ENCODE peak calls at places on chromosomes 3 and 15, in six cellular contexts. One of them, this sample, is unnamed.

GRCh38 chr3:20039082-20039764 is 1.0 kb upstream of the KAT2B start:
- DNase-seq in H1: no peak
- DNase-seq in HepG2: no peak
- DNase-seq in suprapubic skin: no peak
- DNase-seq in esophagus muscularis mucosa: no peak
- DNase-seq in Panc1: no peak
- DNase-seq in this sample: no peak

GRCh38 chr15:74320358-74321247 is 46.8 kb downstream of the CYP11A1 start:
- DNase-seq in esophagus muscularis mucosa: no peak
- DNase-seq in Panc1: no peak
- DNase-seq in suprapubic skin: no peak
- DNase-seq in H1: no peak
- DNase-seq in HepG2: peak
- DNase-seq in this sample: no peak

GRCh38 chr15:76839173-76839572 is 66.0 kb downstream of the SCAPER start:
- DNase-seq in Panc1: no peak
- DNase-seq in H1: no peak
- DNase-seq in esophagus muscularis mucosa: no peak
- DNase-seq in HepG2: no peak
- DNase-seq in suprapubic skin: no peak
- DNase-seq in this sample: no peak

GRCh38 chr15:42100021-42100800 is 5.8 kb upstream of the PLA2G4D start:
- DNase-seq in Panc1: no peak
- DNase-seq in HepG2: no peak
- DNase-seq in suprapubic skin: no peak
- DNase-seq in esophagus muscularis mucosa: peak
- DNase-seq in H1: no peak
- DNase-seq in this sample: no peak

GRCh38 chr3:19645093-19645492 is 288.9 kb downstream of the EFHB start:
- DNase-seq in HepG2: no peak
- DNase-seq in suprapubic skin: no peak
- DNase-seq in Panc1: no peak
- DNase-seq in H1: no peak
- DNase-seq in esophagus muscularis mucosa: no peak
- DNase-seq in this sample: no peak

GRCh38 chr3:65811050-65811766 is 227.5 kb downstream of the MAGI1 start:
- DNase-seq in HepG2: no peak
- DNase-seq in H1: no peak
- DNase-seq in esophagus muscularis mucosa: no peak
- DNase-seq in Panc1: no peak
- DNase-seq in suprapubic skin: no peak
- DNase-seq in this sample: no peak

GRCh38 chr3:55812403-55813013 is 325.4 kb upstream of the WNT5A start:
- DNase-seq in H1: no peak
- DNase-seq in Panc1: no peak
- DNase-seq in HepG2: no peak
- DNase-seq in suprapubic skin: no peak
- DNase-seq in esophagus muscularis mucosa: peak
- DNase-seq in this sample: no peak

GRCh38 chr15:96818861-96819260 is 488.4 kb downstream of the NR2F2 start:
- DNase-seq in HepG2: no peak
- DNase-seq in esophagus muscularis mucosa: no peak
- DNase-seq in H1: no peak
- DNase-seq in suprapubic skin: no peak
- DNase-seq in Panc1: no peak
- DNase-seq in this sample: no peak

GRCh38 chr3:48926425-48927392 is 8.1 kb downstream of the ARIH2 start:
- DNase-seq in suprapubic skin: no peak
- DNase-seq in H1: no peak
- DNase-seq in HepG2: no peak
- DNase-seq in esophagus muscularis mucosa: no peak
- DNase-seq in Panc1: no peak
- DNase-seq in this sample: no peak

GRCh38 chr3:87088984-87089841 is 98.3 kb upstream of the VGLL3 start:
- DNase-seq in suprapubic skin: peak
- DNase-seq in esophagus muscularis mucosa: no peak
- DNase-seq in Panc1: peak
- DNase-seq in H1: no peak
- DNase-seq in HepG2: no peak
- DNase-seq in this sample: no peak

GRCh38 chr3:184237211-184237610 is 7.8 kb downstream of the VWA5B2 start:
- DNase-seq in suprapubic skin: no peak
- DNase-seq in H1: no peak
- DNase-seq in Panc1: no peak
- DNase-seq in HepG2: no peak
- DNase-seq in esophagus muscularis mucosa: no peak
- DNase-seq in this sample: no peak

GRCh38 chr3:133930341-133930933 is 34.8 kb upstream of the RAB6B start:
- DNase-seq in HepG2: peak
- DNase-seq in suprapubic skin: peak
- DNase-seq in esophagus muscularis mucosa: peak
- DNase-seq in H1: no peak
- DNase-seq in Panc1: peak
- DNase-seq in this sample: no peak

GRCh38 chr3:177483182-177483967 is 286.1 kb upstream of the TBL1XR1 start:
- DNase-seq in Panc1: no peak
- DNase-seq in HepG2: peak
- DNase-seq in suprapubic skin: no peak
- DNase-seq in H1: no peak
- DNase-seq in esophagus muscularis mucosa: no peak
- DNase-seq in this sample: no peak

GRCh38 chr3:78798266-78798832 is 969.4 kb downstream of the ROBO1 start:
- DNase-seq in Panc1: no peak
- DNase-seq in HepG2: peak
- DNase-seq in suprapubic skin: no peak
- DNase-seq in H1: no peak
- DNase-seq in esophagus muscularis mucosa: no peak
- DNase-seq in this sample: no peak

GRCh38 chr15:50484781-50485180 is 60.6 kb downstream of the USP8 start:
- DNase-seq in HepG2: no peak
- DNase-seq in H1: no peak
- DNase-seq in esophagus muscularis mucosa: no peak
- DNase-seq in suprapubic skin: no peak
- DNase-seq in Panc1: no peak
- DNase-seq in this sample: no peak

GRCh38 chr3:5051772-5052171 is 70.3 kb upstream of the ARL8B start:
- DNase-seq in H1: no peak
- DNase-seq in Panc1: no peak
- DNase-seq in HepG2: no peak
- DNase-seq in esophagus muscularis mucosa: no peak
- DNase-seq in suprapubic skin: no peak
- DNase-seq in this sample: no peak

GRCh38 chr3:141333796-141334626 is 34.3 kb upstream of the ZBTB38 start:
- DNase-seq in esophagus muscularis mucosa: no peak
- DNase-seq in H1: no peak
- DNase-seq in HepG2: no peak
- DNase-seq in Panc1: no peak
- DNase-seq in suprapubic skin: no peak
- DNase-seq in this sample: no peak

DNA sequence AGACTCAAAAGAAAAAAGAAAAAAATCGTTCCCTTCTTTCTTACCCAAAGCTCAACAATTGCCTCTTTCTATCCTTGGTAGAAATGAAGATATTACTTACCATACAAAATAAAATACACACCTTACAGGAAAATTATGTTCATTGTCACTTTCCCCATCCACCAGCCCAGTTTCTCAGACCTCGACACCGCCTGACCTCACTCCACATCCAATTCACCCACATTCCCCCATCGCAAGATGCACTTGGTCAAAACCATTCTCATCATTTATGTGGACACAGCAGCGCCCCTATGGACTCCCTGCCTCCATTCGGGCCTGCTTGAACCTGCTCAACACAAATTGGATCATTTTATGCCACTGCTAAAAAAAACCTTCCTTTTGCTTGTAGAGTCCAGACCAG is 7.0 kb downstream of the ANPEP start:
- DNase-seq in Panc1: no peak
- DNase-seq in esophagus muscularis mucosa: no peak
- DNase-seq in HepG2: no peak
- DNase-seq in H1: no peak
- DNase-seq in suprapubic skin: no peak
- DNase-seq in this sample: no peak
- H3K27ac ChIP-seq in Panc1: no peak
- H3K27ac ChIP-seq in esophagus muscularis mucosa: no peak
- H3K27ac ChIP-seq in HepG2: peak
- H3K27ac ChIP-seq in H1: no peak
- H3K27ac ChIP-seq in suprapubic skin: no peak
- H3K27ac ChIP-seq in this sample: no peak

GRCh38 chr15:27645672-27646071 is 453.4 kb downstream of the OCA2 start:
- DNase-seq in Panc1: no peak
- DNase-seq in suprapubic skin: no peak
- DNase-seq in esophagus muscularis mucosa: no peak
- DNase-seq in HepG2: no peak
- DNase-seq in H1: no peak
- DNase-seq in this sample: no peak

GRCh38 chr15:27650244-27650643 is 448.9 kb downstream of the OCA2 start:
- DNase-seq in Panc1: no peak
- DNase-seq in HepG2: no peak
- DNase-seq in suprapubic skin: no peak
- DNase-seq in H1: no peak
- DNase-seq in esophagus muscularis mucosa: no peak
- DNase-seq in this sample: no peak

GRCh38 chr15:27648359-27648758 is 450.8 kb downstream of the OCA2 start:
- DNase-seq in H1: no peak
- DNase-seq in esophagus muscularis mucosa: no peak
- DNase-seq in suprapubic skin: no peak
- DNase-seq in Panc1: no peak
- DNase-seq in HepG2: no peak
- DNase-seq in this sample: no peak
- TF ChIP-seq POLR2AphosphoS5 in H1: no peak
- TF ChIP-seq POLR2AphosphoS5 in esophagus muscularis mucosa: no peak
- TF ChIP-seq POLR2AphosphoS5 in suprapubic skin: no peak
- TF ChIP-seq POLR2AphosphoS5 in Panc1: no peak
- TF ChIP-seq POLR2AphosphoS5 in HepG2: no peak
- TF ChIP-seq POLR2AphosphoS5 in this sample: no peak

GRCh38 chr15:63016234-63016633 is 26.3 kb upstream of the TPM1 start:
- DNase-seq in suprapubic skin: no peak
- DNase-seq in HepG2: no peak
- DNase-seq in esophagus muscularis mucosa: no peak
- DNase-seq in Panc1: no peak
- DNase-seq in H1: no peak
- DNase-seq in this sample: no peak

GRCh38 chr15:63020128-63020527 is 22.4 kb upstream of the TPM1 start:
- DNase-seq in HepG2: no peak
- DNase-seq in esophagus muscularis mucosa: no peak
- DNase-seq in H1: no peak
- DNase-seq in suprapubic skin: no peak
- DNase-seq in Panc1: no peak
- DNase-seq in this sample: no peak

GRCh38 chr15:63021031-63021430 is 21.5 kb upstream of the TPM1 start:
- DNase-seq in Panc1: no peak
- DNase-seq in H1: no peak
- DNase-seq in HepG2: no peak
- DNase-seq in esophagus muscularis mucosa: no peak
- DNase-seq in suprapubic skin: no peak
- DNase-seq in this sample: no peak

GRCh38 chr15:63019539-63020109 is 22.9 kb upstream of the TPM1 start:
- DNase-seq in Panc1: peak
- DNase-seq in esophagus muscularis mucosa: no peak
- DNase-seq in HepG2: peak
- DNase-seq in H1: no peak
- DNase-seq in suprapubic skin: no peak
- DNase-seq in this sample: no peak

DNA sequence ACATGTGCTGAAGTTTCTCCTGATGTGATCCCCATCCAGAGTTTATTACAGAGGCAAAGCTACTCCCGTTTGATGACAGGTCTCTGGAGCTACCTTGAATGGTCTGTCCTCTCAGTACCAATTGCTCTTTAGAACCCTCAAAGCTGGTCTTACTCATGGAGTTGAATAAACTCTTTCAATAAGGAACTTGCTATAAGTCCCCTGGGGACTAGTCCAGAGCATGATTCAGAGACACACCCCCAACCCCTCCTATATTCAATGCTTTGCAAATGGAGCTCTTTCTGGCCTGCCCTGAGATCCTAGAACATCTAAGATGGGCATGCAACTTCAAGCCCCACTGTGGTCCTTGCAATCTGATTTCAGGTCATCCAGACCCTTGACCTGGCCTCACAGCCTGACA is 23.9 kb upstream of the TPM1 start:
- DNase-seq in HepG2: no peak
- DNase-seq in H1: no peak
- DNase-seq in Panc1: no peak
- DNase-seq in esophagus muscularis mucosa: no peak
- DNase-seq in suprapubic skin: no peak
- DNase-seq in this sample: no peak
- H3K27ac ChIP-seq in HepG2: no peak
- H3K27ac ChIP-seq in H1: no peak
- H3K27ac ChIP-seq in Panc1: no peak
- H3K27ac ChIP-seq in esophagus muscularis mucosa: no peak
- H3K27ac ChIP-seq in suprapubic skin: no peak
- H3K27ac ChIP-seq in this sample: no peak

GRCh38 chr3:195197764-195198423 is 73.1 kb downstream of the XXYLT1 start:
- DNase-seq in H1: no peak
- DNase-seq in HepG2: no peak
- DNase-seq in suprapubic skin: no peak
- DNase-seq in esophagus muscularis mucosa: no peak
- DNase-seq in Panc1: no peak
- DNase-seq in this sample: no peak
- TF ChIP-seq POLR2AphosphoS5 in H1: no peak
- TF ChIP-seq POLR2AphosphoS5 in HepG2: no peak
- TF ChIP-seq POLR2AphosphoS5 in suprapubic skin: no peak
- TF ChIP-seq POLR2AphosphoS5 in esophagus muscularis mucosa: no peak
- TF ChIP-seq POLR2AphosphoS5 in Panc1: no peak
- TF ChIP-seq POLR2AphosphoS5 in this sample: no peak

GRCh38 chr15:65081758-65082157 is 5.2 kb downstream of the KBTBD13 start:
- DNase-seq in suprapubic skin: no peak
- DNase-seq in esophagus muscularis mucosa: no peak
- DNase-seq in HepG2: no peak
- DNase-seq in Panc1: no peak
- DNase-seq in H1: no peak
- DNase-seq in this sample: no peak
- H3K27ac ChIP-seq in suprapubic skin: no peak
- H3K27ac ChIP-seq in esophagus muscularis mucosa: peak
- H3K27ac ChIP-seq in HepG2: no peak
- H3K27ac ChIP-seq in Panc1: no peak
- H3K27ac ChIP-seq in H1: no peak
- H3K27ac ChIP-seq in this sample: peak

GRCh38 chr3:194588236-194588635 is 45.0 kb downstream of the TMEM44 start:
- DNase-seq in esophagus muscularis mucosa: no peak
- DNase-seq in HepG2: no peak
- DNase-seq in Panc1: no peak
- DNase-seq in H1: no peak
- DNase-seq in suprapubic skin: no peak
- DNase-seq in this sample: no peak

GRCh38 chr3:194586839-194587238 is 46.4 kb downstream of the TMEM44 start:
- DNase-seq in Panc1: no peak
- DNase-seq in suprapubic skin: no peak
- DNase-seq in esophagus muscularis mucosa: no peak
- DNase-seq in HepG2: no peak
- DNase-seq in H1: no peak
- DNase-seq in this sample: no peak

GRCh38 chr3:194585880-194586281 is 47.3 kb downstream of the TMEM44 start:
- DNase-seq in HepG2: no peak
- DNase-seq in Panc1: no peak
- DNase-seq in suprapubic skin: no peak
- DNase-seq in esophagus muscularis mucosa: no peak
- DNase-seq in H1: no peak
- DNase-seq in this sample: no peak

GRCh38 chr3:194588741-194589140 is 44.5 kb downstream of the TMEM44 start:
- DNase-seq in HepG2: no peak
- DNase-seq in H1: no peak
- DNase-seq in suprapubic skin: no peak
- DNase-seq in Panc1: no peak
- DNase-seq in esophagus muscularis mucosa: no peak
- DNase-seq in this sample: no peak

GRCh38 chr3:194587438-194587931 is 45.7 kb downstream of the TMEM44 start:
- DNase-seq in HepG2: no peak
- DNase-seq in suprapubic skin: no peak
- DNase-seq in Panc1: no peak
- DNase-seq in H1: no peak
- DNase-seq in esophagus muscularis mucosa: no peak
- DNase-seq in this sample: no peak
- TF ChIP-seq POLR2AphosphoS5 in HepG2: no peak
- TF ChIP-seq POLR2AphosphoS5 in suprapubic skin: no peak
- TF ChIP-seq POLR2AphosphoS5 in Panc1: no peak
- TF ChIP-seq POLR2AphosphoS5 in H1: no peak
- TF ChIP-seq POLR2AphosphoS5 in esophagus muscularis mucosa: no peak
- TF ChIP-seq POLR2AphosphoS5 in this sample: no peak